ENCODE peak calls at places on chromosomes 16 and 17, in seven cellular contexts. A is cardiac muscle cell, Z is tibial artery, X is heart left ventricle, J is iPS DF 6.9, W is right atrium auricular region, I is right cardiac atrium. H is an unnamed sample.

GRCh38 chr16:51592535-51592934 is 441.5 kb upstream of the SALL1 start:
- DNase-seq in A (no peak), Z (no peak), X (no peak), J (no peak), W (no peak), I (no peak), H (no peak)

GRCh38 chr16:2752850-2753522 is 548 bp downstream of the SRRM2 start:
- DNase-seq in A (peak; percentile 92), Z (peak; percentile 91), X (peak; percentile 90), J (no peak), W (peak; percentile 78), I (peak; percentile 96), H (peak; percentile 89)

GRCh38 chr16:15798671-15799070 is 58.2 kb downstream of the MYH11 start:
- DNase-seq in A (no peak), Z (peak; percentile 63), X (no peak), J (no peak), W (no peak), I (no peak), H (peak; percentile 51)

GRCh38 chr16:64440421-64440831 is 681.4 kb downstream of the CDH11 start:
- DNase-seq in A (no peak), Z (no peak), X (no peak), J (no peak), W (no peak), I (no peak), H (peak; percentile 72)

GRCh38 chr17:38703742-38704644 is 1.1 kb upstream of the MLLT6 start:
- DNase-seq in A (peak; percentile 87), Z (peak; percentile 88), X (peak; percentile 85), J (peak; percentile 82), W (peak; percentile 78), I (peak; percentile 91), H (peak; percentile 89)

GRCh38 chr16:17529982-17530760 is 59.4 kb upstream of the XYLT1 start:
- DNase-seq in A (no peak), Z (no peak), X (no peak), J (no peak), W (no peak), I (no peak), H (no peak)

GRCh38 chr16:24553983-24554382 is 14.6 kb downstream of the RBBP6 start:
- DNase-seq in A (no peak), Z (no peak), X (no peak), J (no peak), W (no peak), I (no peak), H (no peak)

GRCh38 chr17:58006563-58006923 is 503 bp downstream of the SRSF1 start:
- DNase-seq in A (peak; percentile 87), Z (peak; percentile 88), X (peak; percentile 81), J (no peak), W (peak; percentile 79), I (peak; percentile 86), H (peak; percentile 85)

GRCh38 chr16:3643095-3643730 is 11.3 kb upstream of the DNASE1 start:
- DNase-seq in A (no peak), Z (peak; percentile 53), X (no peak), J (no peak), W (no peak), I (no peak), H (no peak)

GRCh38 chr16:1596516-1596915 is 15.4 kb downstream of the IFT140 start:
- DNase-seq in A (no peak), Z (no peak), X (no peak), J (no peak), W (no peak), I (no peak), H (no peak)

GRCh38 chr16:29226782-29227181 is 179.7 kb downstream of the NPIPB11 start:
- DNase-seq in A (no peak), Z (no peak), X (no peak), J (no peak), W (no peak), I (no peak), H (no peak)

GRCh38 chr16:8675183-8676159 is 1.1 kb downstream of the ABAT start:
- DNase-seq in A (no peak), Z (no peak), X (no peak), J (no peak), W (no peak), I (no peak), H (no peak)

GRCh38 chr17:30263552-30264333 is 28.0 kb downstream of the BLMH start:
- DNase-seq in A (peak; percentile 23), Z (no peak), X (no peak), J (no peak), W (no peak), I (no peak), H (no peak)

GRCh38 chr16:55329791-55330190 is 5.8 kb downstream of the IRX6 start:
- DNase-seq in A (no peak), Z (no peak), X (no peak), J (no peak), W (no peak), I (no peak), H (no peak)

GRCh38 chr17:72592242-72592966 is 471.6 kb downstream of the SOX9 start:
- DNase-seq in A (peak; percentile 87), Z (no peak), X (peak; percentile 57), J (no peak), W (no peak), I (peak; percentile 87), H (peak; percentile 87)

GRCh38 chr17:75551276-75551675 is 25.8 kb downstream of the LLGL2 start:
- DNase-seq in A (no peak), Z (no peak), X (no peak), J (no peak), W (no peak), I (no peak), H (no peak)

GRCh38 chr17:75552847-75553552 is 27.5 kb downstream of the LLGL2 start:
- DNase-seq in A (peak; percentile 69), Z (no peak), X (no peak), J (no peak), W (no peak), I (no peak), H (no peak)

GRCh38 chr17:75553553-75554110 is 28.1 kb downstream of the LLGL2 start:
- DNase-seq in A (no peak), Z (no peak), X (no peak), J (no peak), W (no peak), I (no peak), H (no peak)

GRCh38 chr17:75550139-75550465 is 24.6 kb downstream of the LLGL2 start:
- DNase-seq in A (no peak), Z (no peak), X (no peak), J (no peak), W (no peak), I (no peak), H (no peak)

GRCh38 chr17:75552425-75552824 is 26.9 kb downstream of the LLGL2 start:
- DNase-seq in A (no peak), Z (no peak), X (no peak), J (no peak), W (no peak), I (no peak), H (no peak)
- H3K4me1 ChIP-seq in A (peaks cover 33% of the 10 kb centered on the region), Z (peaks cover 9% of the 10 kb centered on the region), X (no peaks in the 10 kb centered on the region), J (peaks cover 7% of the 10 kb centered on the region), W (peaks cover 14% of the 10 kb centered on the region), I (peaks cover 2% of the 10 kb centered on the region), H (no peaks in the 10 kb centered on the region)

GRCh38 chr17:21774263-21774662 is 81.9 kb downstream of the KCNJ18 start:
- DNase-seq in A (no peak), Z (no peak), X (no peak), J (no peak), W (peak; percentile 16), I (no peak), H (no peak)

DNA sequence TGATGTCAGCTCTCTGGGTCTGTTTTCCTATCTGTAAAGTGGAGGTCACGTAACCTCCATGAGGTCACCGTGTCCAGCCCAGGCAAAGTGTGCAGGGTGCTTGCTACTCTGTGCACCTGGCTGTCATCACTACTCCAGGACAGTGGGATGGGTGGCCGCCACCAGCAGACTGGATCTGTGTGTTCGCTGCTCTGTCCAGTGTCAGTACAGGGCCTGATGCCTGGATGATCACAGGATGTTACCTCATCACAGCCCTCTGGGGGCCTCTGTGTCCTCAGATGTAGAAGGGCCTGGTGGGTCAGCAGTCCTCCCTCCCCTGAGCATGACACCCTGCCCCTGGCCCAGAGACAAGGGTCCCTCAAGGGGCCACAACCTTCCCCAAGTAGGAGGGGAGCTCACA is 80.0 kb downstream of the KCNJ18 start:
- DNase-seq in A (no peak), Z (no peak), X (no peak), J (no peak), W (peak; percentile 42), I (no peak), H (no peak)
- H3K9me3 ChIP-seq in A (no peaks in the 10 kb centered on the region), Z (no peaks in the 10 kb centered on the region), X (no peaks in the 10 kb centered on the region), J (peaks cover 2% of the 10 kb centered on the region), W (no peaks in the 10 kb centered on the region), I (no peaks in the 10 kb centered on the region), H (no peaks in the 10 kb centered on the region)

GRCh38 chr17:64016248-64016784 is 4.1 kb downstream of the ICAM2 start:
- DNase-seq in A (no peak), Z (no peak), X (no peak), J (no peak), W (no peak), I (no peak), H (no peak)
- H3K4me1 ChIP-seq in A (no peaks in the 10 kb centered on the region), Z (no peaks in the 10 kb centered on the region), X (no peaks in the 10 kb centered on the region), J (no peaks in the 10 kb centered on the region), W (peaks cover 15% of the 10 kb centered on the region), I (peaks cover 4% of the 10 kb centered on the region), H (no peaks in the 10 kb centered on the region)

DNA sequence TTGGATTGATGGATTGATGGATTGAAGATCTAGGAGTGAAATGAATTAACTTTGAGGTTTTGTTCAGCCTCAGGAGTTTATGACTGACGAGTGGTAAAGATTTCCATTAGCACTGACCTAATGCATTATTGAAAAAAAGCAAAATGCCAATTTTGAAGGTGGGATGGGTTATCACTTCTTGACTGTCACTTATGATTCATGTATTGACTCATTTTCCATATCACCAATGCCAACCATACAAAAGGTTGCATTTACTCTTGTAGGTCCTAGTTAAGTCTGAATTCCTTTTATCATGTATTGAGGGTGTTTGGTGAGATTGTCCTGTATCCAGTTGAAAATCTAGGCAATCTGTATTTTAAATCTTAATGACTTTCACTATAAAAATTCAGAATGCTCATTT is 57.6 kb downstream of the KNOP1 start:
- DNase-seq in A (no peak), Z (no peak), X (no peak), J (no peak), W (no peak), I (no peak), H (no peak)
- H3K9me3 ChIP-seq in A (no peaks in the 10 kb centered on the region), Z (no peaks in the 10 kb centered on the region), X (no peaks in the 10 kb centered on the region), J (no peaks in the 10 kb centered on the region), W (peaks cover 3% of the 10 kb centered on the region), I (no peaks in the 10 kb centered on the region), H (no peaks in the 10 kb centered on the region)